ENCODE peak calls at places on chromosomes 13 and 19, in six cellular contexts. One of them, this sample, is unnamed. For H3K4me1, the result is how much of the 10 kb centered on the place peaks cover.

GRCh38 chr13:40228981-40229380 is 437.5 kb downstream of the FOXO1 start:
- DNase-seq in IMR-90: no peak
- DNase-seq in tibial nerve: no peak
- DNase-seq in A549: peak
- DNase-seq in ovary: no peak
- DNase-seq in stomach: no peak
- DNase-seq in this sample: no peak

GRCh38 chr13:95494082-95494681 is 58.3 kb upstream of the CLDN10 start:
- DNase-seq in IMR-90: peak
- DNase-seq in tibial nerve: no peak
- DNase-seq in A549: peak
- DNase-seq in ovary: no peak
- DNase-seq in stomach: no peak
- DNase-seq in this sample: no peak

GRCh38 chr19:54154603-54155345 is 4.7 kb downstream of the LENG1 start:
- DNase-seq in IMR-90: no peak
- DNase-seq in tibial nerve: no peak
- DNase-seq in A549: no peak
- DNase-seq in ovary: no peak
- DNase-seq in stomach: no peak
- DNase-seq in this sample: no peak

GRCh38 chr13:51541037-51541436 is 43.2 kb upstream of the WDFY2 start:
- DNase-seq in IMR-90: no peak
- DNase-seq in tibial nerve: no peak
- DNase-seq in A549: no peak
- DNase-seq in ovary: no peak
- DNase-seq in stomach: no peak
- DNase-seq in this sample: no peak

GRCh38 chr13:104678161-104678560 is 1611.9 kb upstream of the SLC10A2 start:
- DNase-seq in IMR-90: no peak
- DNase-seq in tibial nerve: no peak
- DNase-seq in A549: no peak
- DNase-seq in ovary: no peak
- DNase-seq in stomach: no peak
- DNase-seq in this sample: no peak

GRCh38 chr13:78610381-78610883 is 7.1 kb upstream of the POU4F1 start:
- DNase-seq in IMR-90: peak
- DNase-seq in tibial nerve: no peak
- DNase-seq in A549: no peak
- DNase-seq in ovary: no peak
- DNase-seq in stomach: no peak
- DNase-seq in this sample: no peak

GRCh38 chr13:50873481-50873880 is 30.0 kb upstream of the DLEU7 start:
- DNase-seq in IMR-90: peak
- DNase-seq in tibial nerve: no peak
- DNase-seq in A549: no peak
- DNase-seq in ovary: no peak
- DNase-seq in stomach: no peak
- DNase-seq in this sample: no peak

GRCh38 chr19:47445937-47446402 is 25.7 kb downstream of the SLC8A2 start:
- DNase-seq in IMR-90: no peak
- DNase-seq in tibial nerve: no peak
- DNase-seq in A549: peak
- DNase-seq in ovary: peak
- DNase-seq in stomach: peak
- DNase-seq in this sample: peak

GRCh38 chr13:54029226-54029625 is 1000.6 kb downstream of the OLFM4 start:
- DNase-seq in IMR-90: no peak
- DNase-seq in tibial nerve: no peak
- DNase-seq in A549: peak
- DNase-seq in ovary: no peak
- DNase-seq in stomach: no peak
- DNase-seq in this sample: no peak

GRCh38 chr13:106484084-106484754 is 51.2 kb downstream of the EFNB2 start:
- DNase-seq in IMR-90: no peak
- DNase-seq in tibial nerve: no peak
- DNase-seq in A549: no peak
- DNase-seq in ovary: no peak
- DNase-seq in stomach: no peak
- DNase-seq in this sample: no peak

GRCh38 chr19:5466814-5467291 is 11.6 kb downstream of the ZNRF4 start:
- DNase-seq in IMR-90: no peak
- DNase-seq in tibial nerve: no peak
- DNase-seq in A549: no peak
- DNase-seq in ovary: no peak
- DNase-seq in stomach: no peak
- DNase-seq in this sample: no peak

GRCh38 chr13:99658266-99658991 is 157.2 kb downstream of the TM9SF2 start:
- DNase-seq in IMR-90: peak
- DNase-seq in tibial nerve: peak
- DNase-seq in A549: peak
- DNase-seq in ovary: peak
- DNase-seq in stomach: peak
- DNase-seq in this sample: peak

GRCh38 chr13:98706446-98707110 is 45.9 kb downstream of the SLC15A1 start:
- DNase-seq in IMR-90: peak
- DNase-seq in tibial nerve: no peak
- DNase-seq in A549: peak
- DNase-seq in ovary: no peak
- DNase-seq in stomach: no peak
- DNase-seq in this sample: no peak

GRCh38 chr19:36605101-36605838 is at the start of gene ZNF382:
- DNase-seq in IMR-90: peak
- DNase-seq in tibial nerve: no peak
- DNase-seq in A549: no peak
- DNase-seq in ovary: peak
- DNase-seq in stomach: peak
- DNase-seq in this sample: peak

GRCh38 chr13:112574476-112575294 is 13.3 kb downstream of the TUBGCP3 start:
- DNase-seq in IMR-90: peak
- DNase-seq in tibial nerve: no peak
- DNase-seq in A549: no peak
- DNase-seq in ovary: no peak
- DNase-seq in stomach: no peak
- DNase-seq in this sample: no peak

GRCh38 chr13:98262307-98262706 is 85.2 kb upstream of the RNF113B start:
- DNase-seq in IMR-90: no peak
- DNase-seq in tibial nerve: no peak
- DNase-seq in A549: no peak
- DNase-seq in ovary: no peak
- DNase-seq in stomach: no peak
- DNase-seq in this sample: no peak

GRCh38 chr13:104414181-104414580 is 1348.0 kb upstream of the SLC10A2 start:
- DNase-seq in IMR-90: no peak
- DNase-seq in tibial nerve: no peak
- DNase-seq in A549: no peak
- DNase-seq in ovary: no peak
- DNase-seq in stomach: no peak
- DNase-seq in this sample: no peak

GRCh38 chr13:21486322-21486721 is 27.2 kb upstream of the ZDHHC20 start:
- DNase-seq in IMR-90: no peak
- DNase-seq in tibial nerve: no peak
- DNase-seq in A549: no peak
- DNase-seq in ovary: no peak
- DNase-seq in stomach: no peak
- DNase-seq in this sample: no peak

GRCh38 chr13:99703908-99704307 is 202.6 kb downstream of the TM9SF2 start:
- DNase-seq in IMR-90: no peak
- DNase-seq in tibial nerve: no peak
- DNase-seq in A549: no peak
- DNase-seq in ovary: no peak
- DNase-seq in stomach: no peak
- DNase-seq in this sample: no peak

GRCh38 chr19:5191091-5191490 is 149.5 kb downstream of the PTPRS start:
- DNase-seq in IMR-90: no peak
- DNase-seq in tibial nerve: no peak
- DNase-seq in A549: no peak
- DNase-seq in ovary: no peak
- DNase-seq in stomach: no peak
- DNase-seq in this sample: no peak

GRCh38 chr13:114286808-114287207 is 5.4 kb downstream of the UPF3A start:
- DNase-seq in IMR-90: peak
- DNase-seq in tibial nerve: no peak
- DNase-seq in A549: no peak
- DNase-seq in ovary: no peak
- DNase-seq in stomach: no peak
- DNase-seq in this sample: no peak

GRCh38 chr19:33405491-33406461 is 32.3 kb downstream of the CEBPG start:
- DNase-seq in IMR-90: no peak
- DNase-seq in tibial nerve: no peak
- DNase-seq in A549: no peak
- DNase-seq in ovary: peak
- DNase-seq in stomach: no peak
- DNase-seq in this sample: peak

GRCh38 chr19:18300930-18301717 is 19.7 kb upstream of the JUND start:
- DNase-seq in IMR-90: peak
- DNase-seq in tibial nerve: peak
- DNase-seq in A549: peak
- DNase-seq in ovary: peak
- DNase-seq in stomach: peak
- DNase-seq in this sample: peak

GRCh38 chr19:6720369-6721112 is at the start of gene C3:
- DNase-seq in IMR-90: peak
- DNase-seq in tibial nerve: peak
- DNase-seq in A549: peak
- DNase-seq in ovary: peak
- DNase-seq in stomach: peak
- DNase-seq in this sample: no peak

GRCh38 chr19:17379221-17379631 is 2.1 kb upstream of the PLVAP start:
- DNase-seq in IMR-90: no peak
- DNase-seq in tibial nerve: no peak
- DNase-seq in A549: no peak
- DNase-seq in ovary: no peak
- DNase-seq in stomach: no peak
- DNase-seq in this sample: no peak

GRCh38 chr13:107999751-108000150 is 215.6 kb downstream of the LIG4 start:
- DNase-seq in IMR-90: no peak
- DNase-seq in tibial nerve: no peak
- DNase-seq in A549: no peak
- DNase-seq in ovary: no peak
- DNase-seq in stomach: no peak
- DNase-seq in this sample: no peak

GRCh38 chr19:2618611-2619010 is 83.9 kb downstream of the GNG7 start:
- DNase-seq in IMR-90: peak
- DNase-seq in tibial nerve: no peak
- DNase-seq in A549: no peak
- DNase-seq in ovary: no peak
- DNase-seq in stomach: peak
- DNase-seq in this sample: peak

GRCh38 chr13:49584771-49585182 is 581 bp downstream of the RCBTB1 start:
- DNase-seq in IMR-90: peak
- DNase-seq in tibial nerve: no peak
- DNase-seq in A549: no peak
- DNase-seq in ovary: no peak
- DNase-seq in stomach: no peak
- DNase-seq in this sample: no peak

GRCh38 chr19:50301607-50301971 is 27.6 kb downstream of the KCNC3 start:
- DNase-seq in IMR-90: no peak
- DNase-seq in tibial nerve: no peak
- DNase-seq in A549: no peak
- DNase-seq in ovary: no peak
- DNase-seq in stomach: no peak
- DNase-seq in this sample: no peak

GRCh38 chr13:101059803-101060202 is 356.5 kb downstream of the NALCN start:
- DNase-seq in IMR-90: no peak
- DNase-seq in tibial nerve: no peak
- DNase-seq in A549: no peak
- DNase-seq in ovary: no peak
- DNase-seq in stomach: no peak
- DNase-seq in this sample: no peak
- H3K4me1 ChIP-seq in IMR-90: under half
- H3K4me1 ChIP-seq in tibial nerve: under half
- H3K4me1 ChIP-seq in A549: under half
- H3K4me1 ChIP-seq in ovary: under half
- H3K4me1 ChIP-seq in stomach: under half
- H3K4me1 ChIP-seq in this sample: under half

GRCh38 chr13:46668302-46668720 is 115.3 kb downstream of the LRCH1 start:
- DNase-seq in IMR-90: peak
- DNase-seq in tibial nerve: no peak
- DNase-seq in A549: no peak
- DNase-seq in ovary: no peak
- DNase-seq in stomach: no peak
- DNase-seq in this sample: no peak
- TF ChIP-seq POLR2A in IMR-90: no peak
- TF ChIP-seq POLR2A in tibial nerve: no peak
- TF ChIP-seq POLR2A in A549: no peak
- TF ChIP-seq POLR2A in ovary: no peak
- TF ChIP-seq POLR2A in stomach: no peak
- TF ChIP-seq POLR2A in this sample: no peak

DNA sequence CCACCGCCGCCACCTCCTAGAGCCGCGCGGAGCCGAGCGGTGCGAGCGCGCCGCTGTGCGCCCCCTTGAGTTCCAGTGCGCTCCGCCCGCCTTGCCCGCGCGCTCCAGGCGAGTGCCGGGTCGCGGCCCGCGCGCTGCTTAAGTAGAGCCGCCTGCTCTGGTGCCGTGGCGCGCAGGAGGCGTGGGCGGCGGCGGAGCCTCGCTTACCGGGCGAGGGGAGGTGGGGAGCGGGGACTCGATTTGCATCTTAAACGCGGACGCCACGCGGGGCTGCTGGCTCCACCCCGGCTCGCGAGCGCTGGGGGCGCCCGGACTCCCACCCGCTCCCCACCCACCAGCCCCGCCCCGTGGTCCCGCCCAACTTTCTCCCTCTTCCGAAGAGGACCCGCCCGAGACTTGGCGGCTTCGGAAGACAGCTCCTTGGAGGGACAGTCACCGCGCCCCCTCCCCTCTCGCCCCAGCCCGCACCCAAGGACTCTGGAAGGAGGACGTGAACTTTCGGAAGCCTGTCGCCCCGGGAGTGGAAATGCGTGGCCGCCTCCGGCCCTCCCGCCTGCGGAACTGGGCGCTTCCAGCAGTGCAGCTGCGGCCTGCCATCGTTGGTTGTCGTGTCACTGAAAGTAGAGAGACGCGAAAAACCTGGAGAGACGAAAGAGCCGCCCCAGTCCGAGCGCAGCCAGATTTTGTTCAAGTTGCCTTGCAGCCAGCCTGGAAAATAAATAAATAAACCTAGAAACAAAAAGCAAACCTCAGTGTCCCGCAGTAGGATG is at the start of gene KCTD12:
- DNase-seq in IMR-90: peak
- DNase-seq in tibial nerve: peak
- DNase-seq in A549: peak
- DNase-seq in ovary: peak
- DNase-seq in stomach: peak
- DNase-seq in this sample: peak
- TF ChIP-seq CTCF in IMR-90: peak
- TF ChIP-seq CTCF in tibial nerve: peak
- TF ChIP-seq CTCF in A549: peak
- TF ChIP-seq CTCF in ovary: peak
- TF ChIP-seq CTCF in stomach: peak
- TF ChIP-seq CTCF in this sample: peak

GRCh38 chr19:39411832-39412099 is 703 bp upstream of the PLEKHG2 start:
- DNase-seq in IMR-90: peak
- DNase-seq in tibial nerve: peak
- DNase-seq in A549: peak
- DNase-seq in ovary: peak
- DNase-seq in stomach: peak
- DNase-seq in this sample: peak
- H3K4me1 ChIP-seq in IMR-90: under half
- H3K4me1 ChIP-seq in tibial nerve: under half
- H3K4me1 ChIP-seq in A549: under half
- H3K4me1 ChIP-seq in ovary: under half
- H3K4me1 ChIP-seq in stomach: under half
- H3K4me1 ChIP-seq in this sample: under half

This sample was measured in upper lobe of left lung.